ENCODE peak calls at places on chromosomes 4 and X, in seven cellular contexts. K is AG04450, N is NB4, A is GM12878, I is sigmoid colon, J is epithelial cell of esophagus, R is lower lobe of right lung. W is an unnamed sample.

GRCh38 chrX:123993326-123993725 is 31.8 kb downstream of the STAG2 start:
- DNase-seq in N (no peak), A (no peak), I (no peak), K (peak; percentile 4), J (peak; percentile 86), R (no peak), W (peak; percentile 61)

GRCh38 chr4:38145741-38146140 is 185.5 kb downstream of the PTTG2 start:
- DNase-seq in N (no peak), I (no peak), J (no peak), A (no peak), K (peak; percentile 89), R (no peak), W (peak; percentile 68)

GRCh38 chrX:44082829-44083228 is 109.6 kb upstream of the NDP start:
- DNase-seq in N (peak; percentile 91), I (no peak), J (no peak), R (no peak), K (no peak), A (no peak), W (no peak)

GRCh38 chr4:81405900-81406401 is 65.8 kb downstream of the RASGEF1B start:
- DNase-seq in J (peak; percentile 83), R (no peak), A (peak; percentile 13), I (no peak), N (peak; percentile 74), K (peak; percentile 30), W (peak; percentile 80)

GRCh38 chr4:185335579-185335978 is 60.1 kb downstream of the LRP2BP start:
- DNase-seq in R (no peak), J (peak; percentile 12), A (no peak), I (no peak), N (no peak), K (no peak), W (no peak)

GRCh38 chr4:189083769-189084168 is 856.9 kb upstream of the FRG1 start:
- DNase-seq in R (no peak), N (no peak), I (no peak), A (no peak), J (no peak), K (no peak), W (no peak)

GRCh38 chr4:8277356-8278008 is 7.9 kb downstream of the HTRA3 start:
- DNase-seq in K (no peak), A (no peak), R (no peak), I (peak; percentile 64), J (no peak), N (no peak), W (no peak)

GRCh38 chr4:55547461-55547770 is 707 bp upstream of the CLOCK start:
- DNase-seq in I (peak; percentile 76), R (no peak), A (no peak), J (no peak), N (no peak), K (no peak), W (peak; percentile 68)

GRCh38 chrX:1582686-1583437 is 8.5 kb upstream of the AKAP17A start:
- DNase-seq in K (no peak), J (peak; percentile 76), I (no peak), A (no peak), N (peak; percentile 82), R (no peak), W (no peak)

GRCh38 chr4:100582146-100582545 is 64.3 kb upstream of the EMCN start:
- DNase-seq in N (no peak), R (no peak), J (no peak), K (no peak), I (no peak), A (no peak), W (no peak)

GRCh38 chr4:147740176-147740575 is 8.3 kb downstream of the ARHGAP10 start:
- DNase-seq in R (no peak), A (no peak), N (no peak), K (no peak), I (no peak), J (no peak), W (no peak)
- TF ChIP-seq CTCF in R (no peak), A (no peak), N (no peak), K (no peak), I (no peak), J (no peak), W (no peak)

DNA sequence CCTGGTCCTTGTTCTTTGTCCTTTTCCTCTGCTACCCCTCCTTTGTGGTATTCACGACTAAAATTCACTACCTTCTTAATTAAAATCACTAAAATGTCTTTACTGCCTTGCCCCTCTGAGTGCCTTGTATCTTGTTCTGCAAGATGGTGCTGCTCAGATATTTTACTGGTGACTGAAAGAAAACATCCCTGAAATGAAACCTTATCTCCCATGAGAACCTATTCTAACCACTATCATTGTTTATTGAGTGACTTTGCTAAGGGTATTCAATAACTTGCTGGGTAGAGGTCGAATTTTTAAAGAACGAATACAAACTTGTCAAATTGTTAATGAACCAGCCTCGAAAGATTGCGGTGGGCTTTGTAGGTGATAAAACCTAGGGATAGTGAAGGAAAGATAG is 52.8 kb downstream of the SPRY1 start:
- DNase-seq in I (no peak), A (no peak), N (no peak), J (no peak), R (no peak), K (no peak), W (no peak)
- H3K4me3 ChIP-seq in I (no peak overlapping the region), A (no peak overlapping the region), N (no peak overlapping the region), J (no peak overlapping the region), R (no peak overlapping the region), K (no peak overlapping the region), W (no peak overlapping the region)

DNA sequence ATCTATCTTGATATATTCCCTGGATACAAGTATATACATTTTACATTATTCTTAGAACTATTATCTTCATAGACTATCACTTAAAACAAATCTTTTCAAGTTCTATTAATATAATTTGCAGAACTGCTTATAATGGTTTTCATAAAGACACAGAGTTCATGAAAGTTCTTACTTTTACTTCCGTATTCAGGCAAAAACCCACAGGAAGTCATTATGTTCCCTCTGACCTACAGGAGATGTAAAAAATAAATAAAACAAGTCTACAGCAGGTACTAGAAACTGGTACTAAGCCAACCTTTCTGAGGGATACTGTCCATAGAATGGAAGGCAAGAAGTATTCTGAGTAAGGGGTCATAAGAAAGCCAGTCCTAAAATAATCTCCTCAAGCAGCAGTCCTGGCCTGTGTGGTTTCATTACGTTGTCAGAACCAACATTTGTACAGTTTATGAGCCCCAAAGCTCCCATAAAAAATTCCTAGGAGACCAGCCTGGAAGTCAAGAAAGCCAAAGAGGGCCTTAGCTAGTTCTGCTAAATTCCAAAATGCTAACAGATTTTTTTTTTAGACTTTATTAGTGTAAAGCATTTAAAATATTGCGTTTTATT is 68.6 kb downstream of the CAMK2D start:
- DNase-seq in R (no peak), I (no peak), J (no peak), A (no peak), N (peak; percentile 15), K (no peak), W (no peak)
- TF ChIP-seq CTCF in R (no peak), I (no peak), J (no peak), A (no peak), N (no peak), K (no peak), W (no peak)

GRCh38 chr4:22203436-22204011 is 255.0 kb upstream of the KCNIP4 start:
- DNase-seq in K (no peak), I (no peak), J (peak; percentile 8), R (no peak), N (no peak), A (no peak), W (no peak)

GRCh38 chr4:22202351-22203343 is 254.1 kb upstream of the KCNIP4 start:
- DNase-seq in K (no peak), R (no peak), J (peak; percentile 50), I (no peak), A (no peak), N (no peak), W (no peak)
- H3K4me3 ChIP-seq in K (no peak overlapping the region), R (no peak overlapping the region), J (no peak overlapping the region), I (no peak overlapping the region), A (no peak overlapping the region), N (no peak overlapping the region), W (no peak overlapping the region)

GRCh38 chr4:1380368-1381151 is 25.7 kb downstream of the NKX1-1 start:
- DNase-seq in A (no peak), K (no peak), R (peak; percentile 39), I (peak; percentile 62), N (no peak), J (no peak), W (no peak)
- TF ChIP-seq CTCF in A (no peak), K (no peak), R (no peak), I (no peak), N (no peak), J (no peak), W (no peak)

GRCh38 chr4:153223418-153223792 is 19.2 kb downstream of the TRIM2 start:
- DNase-seq in A (no peak), J (peak; percentile 21), R (no peak), K (no peak), I (no peak), N (no peak), W (no peak)
- H3K4me3 ChIP-seq in A (peak overlapping the region; percentile 58), J (peak overlapping the region; percentile 58), R (peak overlapping the region; percentile 71), K (peak overlapping the region; percentile 76), I (peak overlapping the region; percentile 63), N (peak overlapping the region; percentile 37), W (peak overlapping the region; percentile 64)